ENCODE peak calls at places on chromosomes 11 and 22, in seven cellular contexts. A is pancreas; V is T-helper 1 cell; G is SK-MEL-5; W is activated CD4-positive, CD25-positive, alpha-beta regulatory T cell; M is stimulated activated CD4-positive, alpha-beta T cell treated with anti-CD3 and anti-CD28 coated beads, Interleukin-2, amount 100 ng/mL, for 48 hours; P is amygdala. Q is an unnamed sample.

GRCh38 chr22:45207981-45208664 is 32.6 kb downstream of the KIAA0930 start:
- DNase-seq in A (no peak), V (no peak), G (no peak), W (no peak), M (no peak), P (no peak), Q (peak; percentile 26)

GRCh38 chr22:49620003-49620556 is 207.6 kb downstream of the BRD1 start:
- DNase-seq in A (no peak), V (no peak), G (no peak), W (no peak), M (no peak), P (no peak), Q (no peak)

GRCh38 chr22:20567371-20567847 is 60.0 kb downstream of the MED15 start:
- DNase-seq in A (no peak), V (no peak), G (no peak), W (no peak), M (no peak), P (no peak), Q (peak; percentile 77)

GRCh38 chr22:45632791-45633515 is 38.7 kb upstream of the ATXN10 start:
- DNase-seq in A (no peak), V (no peak), G (no peak), W (no peak), M (no peak), P (no peak), Q (peak; percentile 99)

GRCh38 chr22:45602824-45603301 is 68.8 kb upstream of the ATXN10 start:
- DNase-seq in A (no peak), V (no peak), G (peak; percentile 35), W (no peak), M (no peak), P (no peak), Q (peak; percentile 99)

GRCh38 chr11:121534131-121535093 is 81.6 kb upstream of the SORL1-AS1 start:
- DNase-seq in A (no peak), V (no peak), G (no peak), W (no peak), M (no peak), P (peak; percentile 11), Q (no peak)

GRCh38 chr22:23230348-23231068 is 50.2 kb downstream of the BCR start:
- DNase-seq in A (no peak), V (no peak), G (no peak), W (no peak), M (no peak), P (no peak), Q (no peak)

GRCh38 chr11:74989269-74989655 is 529 bp downstream of the NEU3 start:
- DNase-seq in A (no peak), V (no peak), G (no peak), W (no peak), M (no peak), P (no peak), Q (peak; percentile 3)

GRCh38 chr11:47797633-47798032 is 30.5 kb upstream of the FNBP4 start:
- DNase-seq in A (no peak), V (peak; percentile 65), G (peak; percentile 30), W (no peak), M (peak; percentile 22), P (no peak), Q (peak; percentile 33)

GRCh38 chr11:131070365-131070764 is 154.1 kb upstream of the SNX19 start:
- DNase-seq in A (no peak), V (no peak), G (no peak), W (no peak), M (no peak), P (no peak), Q (no peak)

GRCh38 chr11:83473771-83474170 is 187.6 kb upstream of the CCDC90B start:
- DNase-seq in A (no peak), V (no peak), G (no peak), W (no peak), M (no peak), P (no peak), Q (no peak)

GRCh38 chr11:61870429-61871039 is 20.8 kb downstream of the FADS3 start:
- DNase-seq in A (no peak), V (no peak), G (no peak), W (no peak), M (no peak), P (no peak), Q (no peak)

GRCh38 chr11:93359396-93359795 is 28.9 kb downstream of the DEUP1 start:
- DNase-seq in A (no peak), V (no peak), G (no peak), W (no peak), M (no peak), P (no peak), Q (no peak)

GRCh38 chr11:44627911-44628729 is 62.7 kb downstream of the CD82 start:
- DNase-seq in A (peak; percentile 74), V (no peak), G (no peak), W (no peak), M (no peak), P (peak; percentile 91), Q (peak; percentile 26)

GRCh38 chr11:82907376-82907775 is 5.8 kb downstream of the DDIAS start:
- DNase-seq in A (no peak), V (no peak), G (no peak), W (no peak), M (no peak), P (no peak), Q (no peak)

GRCh38 chr22:30568137-30568805 is 6.2 kb downstream of the GAL3ST1 start:
- DNase-seq in A (no peak), V (no peak), G (no peak), W (no peak), M (no peak), P (no peak), Q (no peak)

GRCh38 chr11:18367431-18367830 is 26.9 kb upstream of the LDHA start:
- DNase-seq in A (no peak), V (no peak), G (no peak), W (no peak), M (no peak), P (no peak), Q (no peak)

Q was measured in Caki2.